ENCODE peak calls at places on chromosomes 11 and 22, in six cellular contexts. D is spleen, L is transverse colon, F is H1, Y is psoas muscle, Z is GM23248. X is an unnamed sample. For H3K4me1, the result is how much of the 10 kb centered on the place peaks cover.

GRCh38 chr11:96254087-96254486 is 88.9 kb downstream of the MAML2 start:
- DNase-seq in Z (peak), Y (no peak), D (no peak), L (peak), F (no peak), X (peak)

GRCh38 chr11:77014669-77015068 is 19.5 kb upstream of the B3GNT6 start:
- DNase-seq in D (no peak), Y (no peak), F (no peak), L (no peak), Z (no peak), X (no peak)

GRCh38 chr11:63917685-63918523 is 940 bp upstream of the RCOR2 start:
- DNase-seq in D (no peak), Y (peak), L (peak), Z (peak), F (peak), X (peak)

GRCh38 chr11:69732910-69733309 is 29.1 kb upstream of the FGF19 start:
- DNase-seq in D (no peak), L (no peak), Y (no peak), Z (no peak), F (no peak), X (no peak)

GRCh38 chr11:18027475-18027874 is 14.6 kb upstream of the SERGEF start:
- DNase-seq in Y (no peak), D (no peak), F (no peak), Z (no peak), L (no peak), X (no peak)

GRCh38 chr11:55481416-55481815 is 72.9 kb upstream of the OR4C15 start:
- DNase-seq in D (no peak), L (no peak), F (no peak), Y (no peak), Z (no peak), X (no peak)

GRCh38 chr11:10405858-10406592 is 49.0 kb upstream of the AMPD3 start:
- DNase-seq in D (no peak), F (no peak), Y (peak), L (peak), Z (peak), X (peak)

GRCh38 chr11:117646419-117646818 is 150.6 kb downstream of the DSCAML1 start:
- DNase-seq in Z (no peak), L (no peak), D (no peak), Y (no peak), F (no peak), X (no peak)

GRCh38 chr11:79259800-79260199 is 181.0 kb downstream of the TENM4 start:
- DNase-seq in Y (no peak), D (no peak), F (no peak), Z (no peak), L (no peak), X (no peak)

GRCh38 chr11:108135845-108136599 is 14.7 kb downstream of the ACAT1 start:
- DNase-seq in D (no peak), Z (peak), L (no peak), Y (no peak), F (no peak), X (no peak)

GRCh38 chr11:128412847-128413791 is 174.2 kb downstream of the ETS1 start:
- DNase-seq in Z (peak), L (no peak), D (no peak), F (no peak), Y (no peak), X (no peak)

GRCh38 chr11:28878025-28878424 is 769.8 kb downstream of the METTL15 start:
- DNase-seq in Y (no peak), Z (peak), F (no peak), D (no peak), L (no peak), X (no peak)

GRCh38 chr11:122141757-122142156 is 25.7 kb upstream of the BLID start:
- DNase-seq in L (no peak), Y (no peak), Z (no peak), F (no peak), D (no peak), X (no peak)

GRCh38 chr11:119433369-119433749 is 10.4 kb upstream of the THY1 start:
- DNase-seq in D (no peak), L (no peak), F (no peak), Z (peak), Y (no peak), X (no peak)

GRCh38 chr11:116173946-116174911 is 598.6 kb downstream of the BUD13 start:
- DNase-seq in L (no peak), D (no peak), F (peak), Z (no peak), Y (no peak), X (no peak)

GRCh38 chr22:42895087-42895486 is 38.0 kb upstream of the ARFGAP3 start:
- DNase-seq in Z (no peak), L (no peak), F (no peak), D (no peak), Y (no peak), X (peak)

GRCh38 chr11:92302766-92303165 is 78.1 kb downstream of the FAT3 start:
- DNase-seq in F (no peak), Z (peak), L (no peak), D (no peak), Y (no peak), X (no peak)

GRCh38 chr11:116605543-116605942 is 167.2 kb downstream of the BUD13 start:
- DNase-seq in D (no peak), Y (no peak), F (peak), Z (peak), L (peak), X (no peak)

GRCh38 chr11:117978982-117979381 is 7.2 kb upstream of the IL10RA start:
- DNase-seq in Z (no peak), F (no peak), Y (no peak), D (peak), L (no peak), X (no peak)

GRCh38 chr11:35662061-35662648 is 420 bp upstream of the TRIM44 start:
- DNase-seq in Y (no peak), D (no peak), F (no peak), L (peak), Z (peak), X (peak)

GRCh38 chr11:75524576-75525432 is 937 bp downstream of the GDPD5 start:
- DNase-seq in F (peak), Z (peak), Y (no peak), L (peak), D (peak), X (peak)

GRCh38 chr11:60910281-60910687 is 3.7 kb upstream of the TMEM109 start:
- DNase-seq in Y (no peak), Z (no peak), L (peak), D (no peak), F (no peak), X (no peak)

GRCh38 chr11:117044287-117045035 is 53.8 kb downstream of the SIK3 start:
- DNase-seq in L (no peak), F (no peak), D (no peak), Y (no peak), Z (no peak), X (no peak)

GRCh38 chr11:87477321-87477720 is 439.6 kb downstream of the TMEM135 start:
- DNase-seq in D (no peak), L (no peak), F (no peak), Z (no peak), Y (no peak), X (no peak)

GRCh38 chr22:32617883-32618282 is 143.3 kb downstream of the FBXO7 start:
- DNase-seq in D (peak), Y (no peak), L (peak), F (no peak), Z (no peak), X (no peak)

GRCh38 chr22:23509571-23510302 is 70.4 kb downstream of the IGLL1 start:
- DNase-seq in Z (peak), Y (no peak), D (peak), L (no peak), F (no peak), X (no peak)

GRCh38 chr11:56271092-56271491 is 2.9 kb upstream of the OR5T1 start:
- DNase-seq in Z (no peak), F (no peak), Y (no peak), D (no peak), L (no peak), X (no peak)

GRCh38 chr22:22748297-22748743 is 103.9 kb downstream of the GGTLC2 start:
- DNase-seq in F (peak), Y (peak), Z (peak), D (no peak), L (peak), X (peak)

GRCh38 chr11:19589567-19590260 is 122.9 kb upstream of the NAV2 start:
- DNase-seq in D (no peak), Z (no peak), F (no peak), Y (no peak), L (no peak), X (no peak)

GRCh38 chr11:119414321-119414720 is 8.7 kb downstream of the THY1 start:
- DNase-seq in D (no peak), L (no peak), F (no peak), Z (no peak), Y (no peak), X (no peak)

GRCh38 chr11:12287009-12287373 is 90.4 kb upstream of the PARVA start:
- DNase-seq in F (peak), D (no peak), Y (peak), Z (peak), L (peak), X (no peak)

DNA sequence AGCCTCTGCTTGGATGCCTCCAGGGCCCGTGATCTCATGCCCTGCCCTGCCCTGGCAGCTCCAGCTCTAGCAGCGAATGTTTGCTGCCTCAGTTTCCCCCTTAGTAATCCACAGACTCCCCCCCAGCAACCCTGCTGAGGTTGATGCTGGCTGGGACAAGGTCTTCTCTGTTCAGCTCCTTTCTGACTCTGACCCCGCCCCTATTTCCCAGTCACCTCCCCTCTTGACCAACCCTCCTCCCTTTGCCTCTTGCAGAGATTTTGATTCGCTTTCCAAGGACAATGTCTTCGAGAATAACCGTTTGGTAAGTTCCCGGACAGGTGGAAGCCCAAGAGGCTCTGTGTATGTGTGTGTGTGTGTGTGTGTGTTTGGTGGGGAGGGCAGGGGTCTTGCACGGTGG is 5.6 kb downstream of the MICALL1 start:
- DNase-seq in F (no peak), Y (no peak), L (no peak), D (no peak), Z (no peak), X (no peak)
- H3K27ac ChIP-seq in F (no peak), Y (no peak), L (peak), D (no peak), Z (no peak), X (no peak)

GRCh38 chr11:106088896-106089295 is 11.4 kb downstream of the AASDHPPT start:
- DNase-seq in L (no peak), D (no peak), F (no peak), Z (peak), Y (no peak), X (no peak)
- H3K4me1 ChIP-seq in L (under half), D (under half), F (under half), Z (under half), Y (under half), X (under half)

GRCh38 chr11:65321076-65321475 is 6.4 kb downstream of the CDC42EP2 start:
- DNase-seq in Z (no peak), L (no peak), D (no peak), F (no peak), Y (no peak), X (no peak)
- H3K27ac ChIP-seq in Z (no peak), L (peak), D (peak), F (no peak), Y (no peak), X (no peak)

GRCh38 chr22:39081557-39081956 is 4.5 kb downstream of the APOBEC3G start:
- DNase-seq in F (no peak), Z (no peak), Y (no peak), L (no peak), D (peak), X (no peak)
- H3K4me1 ChIP-seq in F (under half), Z (under half), Y (under half), L (under half), D (half or more), X (half or more)

DNA sequence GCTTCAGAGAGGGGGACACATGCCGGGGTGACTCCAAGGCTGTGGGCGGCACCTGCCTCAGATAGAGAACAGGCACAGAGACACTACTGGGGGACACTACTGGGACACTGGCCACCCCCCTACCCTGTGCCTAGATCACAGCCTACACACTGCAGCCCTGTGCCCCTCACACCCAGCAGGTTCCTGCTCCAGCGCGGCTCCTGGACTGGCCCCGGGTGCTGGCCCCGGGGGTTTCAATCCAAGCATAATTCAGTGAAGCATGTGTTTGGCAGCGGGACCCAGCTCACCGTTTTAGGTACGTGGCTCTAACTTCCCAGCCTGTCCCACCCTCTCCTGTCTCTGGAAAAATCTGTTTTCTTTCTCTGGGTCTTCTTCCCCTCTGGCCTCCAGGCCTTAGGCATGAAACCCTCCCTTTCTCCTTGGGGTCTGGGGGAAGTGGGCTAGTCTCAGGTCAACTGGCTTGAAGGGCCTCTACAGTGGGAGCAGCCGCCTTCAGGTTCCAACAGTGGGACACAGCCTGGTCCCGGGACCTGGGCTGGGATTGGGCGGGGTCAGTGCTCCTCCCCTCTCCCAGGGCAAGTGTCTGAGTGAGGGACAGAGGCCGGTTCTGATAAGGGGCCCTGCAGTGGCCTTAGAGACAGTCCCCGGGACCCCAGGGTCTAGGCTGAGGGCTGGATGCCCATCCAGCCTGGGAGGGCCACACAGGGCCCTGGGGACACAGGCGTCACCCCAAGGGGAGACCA is 98.8 kb downstream of the CRYBB2 start:
- DNase-seq in F (no peak), L (no peak), Y (no peak), D (no peak), Z (no peak), X (no peak)
- H3K27ac ChIP-seq in F (no peak), L (no peak), Y (no peak), D (no peak), Z (no peak), X (no peak)

DNA sequence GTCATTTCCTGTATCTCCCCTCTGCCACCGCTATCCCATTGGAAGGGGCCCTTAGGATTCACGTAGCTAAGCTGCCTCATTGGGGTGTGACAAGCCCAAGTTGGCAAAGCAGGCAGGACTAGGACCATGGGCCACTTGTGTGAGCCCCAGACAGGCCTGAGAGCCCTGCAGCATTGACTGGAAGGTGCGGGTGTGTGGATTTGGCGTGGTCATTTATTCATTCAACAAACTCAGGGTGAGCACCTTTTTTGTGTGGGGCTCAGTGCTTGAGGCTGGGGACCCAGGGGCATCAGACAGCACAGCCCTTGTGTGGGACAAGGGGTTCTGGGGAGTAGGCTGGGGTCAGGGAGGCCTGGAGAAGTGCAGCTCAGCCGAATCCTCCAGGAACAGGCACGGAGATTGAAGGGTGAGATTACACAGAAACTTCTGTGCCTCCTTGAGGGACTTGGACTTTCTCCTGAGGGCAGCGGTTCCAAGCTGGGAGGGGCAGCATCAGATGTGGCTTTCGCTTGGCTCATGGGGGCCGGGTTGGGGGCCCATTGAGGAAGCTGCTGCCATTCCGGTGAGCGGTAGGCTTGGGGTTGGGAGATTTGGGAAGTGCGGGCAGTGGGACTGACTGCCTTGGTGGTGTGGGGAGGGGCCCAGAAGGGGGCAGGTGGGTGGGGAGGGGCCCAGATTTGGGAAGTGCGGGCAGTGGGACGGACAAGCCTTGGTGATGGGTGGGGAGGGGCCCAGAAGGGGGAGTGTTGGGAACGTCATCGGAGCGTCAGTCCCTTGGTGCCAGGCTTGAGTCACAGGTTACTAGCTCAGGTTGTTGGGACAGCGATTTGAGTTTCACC is 11.9 kb downstream of the MGAT3 start:
- DNase-seq in D (no peak), F (no peak), L (no peak), Z (no peak), Y (no peak), X (no peak)
- H3K4me1 ChIP-seq in D (half or more), F (under half), L (under half), Z (under half), Y (under half), X (under half)

GRCh38 chr11:73386568-73386967 is 10.4 kb downstream of the RELT start:
- DNase-seq in Y (no peak), L (no peak), D (no peak), Z (no peak), F (no peak), X (no peak)
- H3K27ac ChIP-seq in Y (peak), L (peak), D (peak), Z (no peak), F (no peak), X (peak)